ENCODE peak calls at places on chromosome 3, in eight cellular contexts. One of them, this sample, is unnamed.
A peak's percentile ranks its signal among the peaks of the same experiment; 100 is the strongest.

GRCh38 chr3:72341943-72342342 is 506.3 kb downstream of the SHQ1 start:
- DNase-seq in GM23338: no peak
- DNase-seq in H9: no peak
- DNase-seq in fibroblast of lung: peak; percentile 30
- DNase-seq in dorsolateral prefrontal cortex: no peak
- DNase-seq in adrenal gland: no peak
- DNase-seq in ascending aorta: no peak
- DNase-seq in AG04450: no peak
- DNase-seq in this sample: no peak

GRCh38 chr3:152270145-152270870 is 1.6 kb downstream of the MBNL1 start:
- DNase-seq in H9: no peak
- DNase-seq in adrenal gland: no peak
- DNase-seq in dorsolateral prefrontal cortex: no peak
- DNase-seq in AG04450: no peak
- DNase-seq in fibroblast of lung: no peak
- DNase-seq in GM23338: no peak
- DNase-seq in ascending aorta: no peak
- DNase-seq in this sample: no peak

GRCh38 chr3:129592362-129593150 is 13.9 kb downstream of the PLXND1 start:
- DNase-seq in fibroblast of lung: peak; percentile 50
- DNase-seq in adrenal gland: peak; percentile 67
- DNase-seq in dorsolateral prefrontal cortex: no peak
- DNase-seq in ascending aorta: peak; percentile 67
- DNase-seq in AG04450: no peak
- DNase-seq in GM23338: peak; percentile 68
- DNase-seq in H9: peak; percentile 68
- DNase-seq in this sample: peak; percentile 26

GRCh38 chr3:174441588-174442316 is 417.4 kb upstream of the NAALADL2 start:
- DNase-seq in ascending aorta: no peak
- DNase-seq in H9: no peak
- DNase-seq in AG04450: peak; percentile 57
- DNase-seq in GM23338: peak; percentile 17
- DNase-seq in fibroblast of lung: peak; percentile 87
- DNase-seq in adrenal gland: no peak
- DNase-seq in dorsolateral prefrontal cortex: no peak
- DNase-seq in this sample: no peak

GRCh38 chr3:112738366-112738765 is 97.4 kb upstream of the CCDC80 start:
- DNase-seq in AG04450: no peak
- DNase-seq in dorsolateral prefrontal cortex: no peak
- DNase-seq in adrenal gland: no peak
- DNase-seq in H9: no peak
- DNase-seq in ascending aorta: no peak
- DNase-seq in fibroblast of lung: no peak
- DNase-seq in GM23338: no peak
- DNase-seq in this sample: no peak

GRCh38 chr3:177333535-177334495 is 136.5 kb upstream of the TBL1XR1 start:
- DNase-seq in AG04450: no peak
- DNase-seq in adrenal gland: peak; percentile 44
- DNase-seq in dorsolateral prefrontal cortex: no peak
- DNase-seq in H9: no peak
- DNase-seq in GM23338: no peak
- DNase-seq in fibroblast of lung: peak; percentile 24
- DNase-seq in ascending aorta: no peak
- DNase-seq in this sample: no peak

GRCh38 chr3:181431743-181432142 is 280.0 kb upstream of the SOX2 start:
- DNase-seq in H9: no peak
- DNase-seq in fibroblast of lung: no peak
- DNase-seq in AG04450: no peak
- DNase-seq in adrenal gland: no peak
- DNase-seq in GM23338: no peak
- DNase-seq in ascending aorta: no peak
- DNase-seq in dorsolateral prefrontal cortex: no peak
- DNase-seq in this sample: no peak

GRCh38 chr3:161700998-161701397 is 204.4 kb downstream of the OTOL1 start:
- DNase-seq in dorsolateral prefrontal cortex: no peak
- DNase-seq in fibroblast of lung: no peak
- DNase-seq in GM23338: peak; percentile 69
- DNase-seq in H9: peak; percentile 42
- DNase-seq in AG04450: no peak
- DNase-seq in ascending aorta: no peak
- DNase-seq in adrenal gland: no peak
- DNase-seq in this sample: no peak

GRCh38 chr3:59443618-59444292 is 393.9 kb upstream of the CFAP20DC start:
- DNase-seq in GM23338: no peak
- DNase-seq in dorsolateral prefrontal cortex: no peak
- DNase-seq in fibroblast of lung: no peak
- DNase-seq in AG04450: no peak
- DNase-seq in ascending aorta: no peak
- DNase-seq in H9: no peak
- DNase-seq in adrenal gland: no peak
- DNase-seq in this sample: no peak

GRCh38 chr3:187183210-187183862 is 13.9 kb upstream of the RTP1 start:
- DNase-seq in fibroblast of lung: peak; percentile 15
- DNase-seq in GM23338: no peak
- DNase-seq in H9: peak; percentile 73
- DNase-seq in adrenal gland: no peak
- DNase-seq in dorsolateral prefrontal cortex: no peak
- DNase-seq in ascending aorta: no peak
- DNase-seq in AG04450: no peak
- DNase-seq in this sample: no peak

GRCh38 chr3:157131861-157132260 is 28.1 kb downstream of the CCNL1 start:
- DNase-seq in dorsolateral prefrontal cortex: no peak
- DNase-seq in adrenal gland: no peak
- DNase-seq in GM23338: no peak
- DNase-seq in ascending aorta: no peak
- DNase-seq in fibroblast of lung: no peak
- DNase-seq in H9: no peak
- DNase-seq in AG04450: no peak
- DNase-seq in this sample: no peak

GRCh38 chr3:157132936-157133335 is 27.0 kb downstream of the CCNL1 start:
- DNase-seq in dorsolateral prefrontal cortex: peak; percentile 90
- DNase-seq in GM23338: no peak
- DNase-seq in ascending aorta: no peak
- DNase-seq in H9: no peak
- DNase-seq in AG04450: no peak
- DNase-seq in adrenal gland: no peak
- DNase-seq in fibroblast of lung: no peak
- DNase-seq in this sample: no peak

GRCh38 chr3:157130881-157131251 is 29.1 kb downstream of the CCNL1 start:
- DNase-seq in dorsolateral prefrontal cortex: no peak
- DNase-seq in adrenal gland: no peak
- DNase-seq in fibroblast of lung: no peak
- DNase-seq in AG04450: no peak
- DNase-seq in ascending aorta: no peak
- DNase-seq in H9: no peak
- DNase-seq in GM23338: peak; percentile 53
- DNase-seq in this sample: no peak

GRCh38 chr3:157133434-157134320 is 26.3 kb downstream of the CCNL1 start:
- DNase-seq in AG04450: no peak
- DNase-seq in H9: no peak
- DNase-seq in fibroblast of lung: no peak
- DNase-seq in adrenal gland: no peak
- DNase-seq in GM23338: no peak
- DNase-seq in ascending aorta: no peak
- DNase-seq in dorsolateral prefrontal cortex: no peak
- DNase-seq in this sample: no peak

GRCh38 chr3:157132341-157132740 is 27.6 kb downstream of the CCNL1 start:
- DNase-seq in ascending aorta: no peak
- DNase-seq in dorsolateral prefrontal cortex: no peak
- DNase-seq in H9: no peak
- DNase-seq in fibroblast of lung: no peak
- DNase-seq in adrenal gland: no peak
- DNase-seq in AG04450: no peak
- DNase-seq in GM23338: no peak
- DNase-seq in this sample: no peak
- TF ChIP-seq CTCF in ascending aorta: no peak
- TF ChIP-seq CTCF in dorsolateral prefrontal cortex: no peak
- TF ChIP-seq CTCF in H9: no peak
- TF ChIP-seq CTCF in fibroblast of lung: no peak
- TF ChIP-seq CTCF in adrenal gland: no peak
- TF ChIP-seq CTCF in AG04450: no peak
- TF ChIP-seq CTCF in GM23338: no peak
- TF ChIP-seq CTCF in this sample: no peak

GRCh38 chr3:149128856-149129255 is 582 bp upstream of the HPS3 start:
- DNase-seq in dorsolateral prefrontal cortex: no peak
- DNase-seq in adrenal gland: no peak
- DNase-seq in fibroblast of lung: no peak
- DNase-seq in AG04450: no peak
- DNase-seq in H9: no peak
- DNase-seq in GM23338: no peak
- DNase-seq in ascending aorta: no peak
- DNase-seq in this sample: no peak
- H3K27ac ChIP-seq in dorsolateral prefrontal cortex: peak overlapping the region; percentile 88
- H3K27ac ChIP-seq in adrenal gland: peak overlapping the region; percentile 88
- H3K27ac ChIP-seq in fibroblast of lung: peak overlapping the region; percentile 90
- H3K27ac ChIP-seq in AG04450: peak overlapping the region; percentile 42
- H3K27ac ChIP-seq in H9: no peak overlapping the region
- H3K27ac ChIP-seq in GM23338: no peak overlapping the region
- H3K27ac ChIP-seq in ascending aorta: peak overlapping the region; percentile 87
- H3K27ac ChIP-seq in this sample: no peak overlapping the region

GRCh38 chr3:183283886-183284285 is 30.8 kb downstream of the B3GNT5 start:
- DNase-seq in ascending aorta: no peak
- DNase-seq in fibroblast of lung: peak; percentile 88
- DNase-seq in adrenal gland: no peak
- DNase-seq in H9: no peak
- DNase-seq in GM23338: no peak
- DNase-seq in dorsolateral prefrontal cortex: no peak
- DNase-seq in AG04450: no peak
- DNase-seq in this sample: no peak
- TF ChIP-seq CTCF in ascending aorta: no peak
- TF ChIP-seq CTCF in fibroblast of lung: no peak
- TF ChIP-seq CTCF in adrenal gland: no peak
- TF ChIP-seq CTCF in H9: no peak
- TF ChIP-seq CTCF in GM23338: no peak
- TF ChIP-seq CTCF in dorsolateral prefrontal cortex: no peak
- TF ChIP-seq CTCF in AG04450: no peak
- TF ChIP-seq CTCF in this sample: no peak

GRCh38 chr3:15268033-15268631 is 62.1 kb downstream of the CAPN7 start:
- DNase-seq in adrenal gland: peak; percentile 93
- DNase-seq in H9: peak; percentile 84
- DNase-seq in GM23338: peak; percentile 95
- DNase-seq in dorsolateral prefrontal cortex: peak; percentile 89
- DNase-seq in ascending aorta: no peak
- DNase-seq in fibroblast of lung: peak; percentile 88
- DNase-seq in AG04450: peak; percentile 61
- DNase-seq in this sample: peak; percentile 89
- H3K27ac ChIP-seq in adrenal gland: peak overlapping the region; percentile 89
- H3K27ac ChIP-seq in H9: no peak overlapping the region
- H3K27ac ChIP-seq in GM23338: no peak overlapping the region
- H3K27ac ChIP-seq in dorsolateral prefrontal cortex: peak overlapping the region; percentile 94
- H3K27ac ChIP-seq in ascending aorta: peak overlapping the region; percentile 84
- H3K27ac ChIP-seq in fibroblast of lung: no peak overlapping the region
- H3K27ac ChIP-seq in AG04450: no peak overlapping the region
- H3K27ac ChIP-seq in this sample: no peak overlapping the region

GRCh38 chr3:30934208-30934550 is 39.7 kb upstream of the GADL1 start:
- DNase-seq in AG04450: peak; percentile 18
- DNase-seq in fibroblast of lung: peak; percentile 77
- DNase-seq in H9: no peak
- DNase-seq in ascending aorta: no peak
- DNase-seq in dorsolateral prefrontal cortex: no peak
- DNase-seq in GM23338: peak; percentile 54
- DNase-seq in adrenal gland: peak; percentile 24
- DNase-seq in this sample: no peak
- TF ChIP-seq CTCF in AG04450: peak; percentile 70
- TF ChIP-seq CTCF in fibroblast of lung: peak; percentile 62
- TF ChIP-seq CTCF in H9: peak; percentile 63
- TF ChIP-seq CTCF in ascending aorta: peak; percentile 63
- TF ChIP-seq CTCF in dorsolateral prefrontal cortex: peak; percentile 24
- TF ChIP-seq CTCF in GM23338: peak; percentile 66
- TF ChIP-seq CTCF in adrenal gland: peak; percentile 55
- TF ChIP-seq CTCF in this sample: peak; percentile 21

DNA sequence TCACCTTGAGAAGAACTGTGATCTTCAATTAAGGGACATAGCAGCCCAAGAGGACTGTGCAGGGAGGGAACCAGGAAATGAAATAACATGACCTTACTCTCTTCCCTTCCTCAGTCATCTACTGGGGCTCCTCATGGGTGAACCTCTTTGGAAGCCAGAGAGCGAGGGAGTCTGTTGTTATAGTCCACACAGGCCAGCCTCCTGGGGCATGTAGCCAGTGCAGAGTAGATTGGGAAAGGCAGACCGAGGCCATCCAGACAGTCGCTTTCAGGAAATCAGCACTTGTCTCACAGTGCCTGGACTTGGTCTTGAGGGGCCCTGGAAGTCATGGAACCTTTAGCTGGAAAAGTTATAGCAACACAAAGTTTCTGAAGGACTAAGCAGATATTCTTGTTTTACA is 6.1 kb downstream of the CRTAP start:
- DNase-seq in ascending aorta: no peak
- DNase-seq in fibroblast of lung: no peak
- DNase-seq in adrenal gland: peak; percentile 52
- DNase-seq in H9: no peak
- DNase-seq in dorsolateral prefrontal cortex: no peak
- DNase-seq in AG04450: no peak
- DNase-seq in GM23338: no peak
- DNase-seq in this sample: no peak
- H3K27ac ChIP-seq in ascending aorta: peak overlapping the region; percentile 9
- H3K27ac ChIP-seq in fibroblast of lung: no peak overlapping the region
- H3K27ac ChIP-seq in adrenal gland: peak overlapping the region; percentile 21
- H3K27ac ChIP-seq in H9: no peak overlapping the region
- H3K27ac ChIP-seq in dorsolateral prefrontal cortex: no peak overlapping the region
- H3K27ac ChIP-seq in AG04450: no peak overlapping the region
- H3K27ac ChIP-seq in GM23338: no peak overlapping the region
- H3K27ac ChIP-seq in this sample: no peak overlapping the region